ENCODE peak calls at places on chromosomes 2 and 18, in four cellular contexts. One of them, this sample, is unnamed. For H3K4me1, the result is how much of the 10 kb centered on the place peaks cover.

GRCh38 chr2:9771481-9772017 is 71.7 kb upstream of the TAF1B start:
- DNase-seq in IMR-90: peak
- DNase-seq in K562: no peak
- DNase-seq in GM12878: no peak
- DNase-seq in this sample: no peak

GRCh38 chr18:38693085-38693484 is 1127.5 kb upstream of the CELF4 start:
- DNase-seq in K562: no peak
- DNase-seq in GM12878: no peak
- DNase-seq in IMR-90: no peak
- DNase-seq in this sample: no peak

GRCh38 chr2:202831241-202831997 is 40.1 kb downstream of the ICA1L start:
- DNase-seq in GM12878: peak
- DNase-seq in IMR-90: peak
- DNase-seq in K562: peak
- DNase-seq in this sample: peak

GRCh38 chr2:34486945-34487344 is 887.8 kb upstream of the FAM98A start:
- DNase-seq in GM12878: no peak
- DNase-seq in K562: no peak
- DNase-seq in IMR-90: no peak
- DNase-seq in this sample: no peak

GRCh38 chr2:96760986-96761832 is 507 bp downstream of the CNNM4 start:
- DNase-seq in K562: no peak
- DNase-seq in GM12878: no peak
- DNase-seq in IMR-90: no peak
- DNase-seq in this sample: peak

GRCh38 chr18:25029802-25030201 is 322.2 kb downstream of the ZNF521 start:
- DNase-seq in IMR-90: no peak
- DNase-seq in GM12878: no peak
- DNase-seq in K562: no peak
- DNase-seq in this sample: no peak

GRCh38 chr2:195413422-195413821 is 243.6 kb upstream of the SLC39A10 start:
- DNase-seq in GM12878: no peak
- DNase-seq in K562: no peak
- DNase-seq in IMR-90: peak
- DNase-seq in this sample: no peak

GRCh38 chr2:10717630-10718029 is 3.8 kb upstream of the ATP6V1C2 start:
- DNase-seq in GM12878: no peak
- DNase-seq in K562: peak
- DNase-seq in IMR-90: peak
- DNase-seq in this sample: peak

GRCh38 chr18:76490701-76491171 is 4.3 kb downstream of the ZNF516 start:
- DNase-seq in IMR-90: peak
- DNase-seq in K562: no peak
- DNase-seq in GM12878: no peak
- DNase-seq in this sample: peak

GRCh38 chr2:116142828-116143227 is 1671.7 kb upstream of the DDX18 start:
- DNase-seq in GM12878: no peak
- DNase-seq in IMR-90: no peak
- DNase-seq in K562: no peak
- DNase-seq in this sample: no peak

GRCh38 chr2:195411219-195411687 is 245.8 kb upstream of the SLC39A10 start:
- DNase-seq in GM12878: peak
- DNase-seq in K562: no peak
- DNase-seq in IMR-90: peak
- DNase-seq in this sample: no peak

GRCh38 chr18:61683856-61684255 is 209.0 kb downstream of the RNF152 start:
- DNase-seq in IMR-90: no peak
- DNase-seq in GM12878: no peak
- DNase-seq in K562: no peak
- DNase-seq in this sample: no peak

GRCh38 chr2:205768815-205769493 is 86.7 kb downstream of the NRP2 start:
- DNase-seq in K562: no peak
- DNase-seq in GM12878: no peak
- DNase-seq in IMR-90: peak
- DNase-seq in this sample: peak

GRCh38 chr18:45221363-45221762 is 393.9 kb upstream of the SLC14A2 start:
- DNase-seq in GM12878: no peak
- DNase-seq in K562: no peak
- DNase-seq in IMR-90: peak
- DNase-seq in this sample: no peak

GRCh38 chr18:74228312-74228711 is 63.5 kb downstream of the CYB5A start:
- DNase-seq in GM12878: no peak
- DNase-seq in IMR-90: no peak
- DNase-seq in K562: no peak
- DNase-seq in this sample: no peak

GRCh38 chr2:32384529-32384928 is 27.7 kb downstream of the BIRC6 start:
- DNase-seq in GM12878: no peak
- DNase-seq in IMR-90: peak
- DNase-seq in K562: no peak
- DNase-seq in this sample: no peak

GRCh38 chr2:238146884-238147544 is 8.5 kb downstream of the KLHL30 start:
- DNase-seq in K562: no peak
- DNase-seq in GM12878: no peak
- DNase-seq in IMR-90: no peak
- DNase-seq in this sample: no peak

GRCh38 chr18:13530879-13531387 is 195.4 kb downstream of the FAM210A start:
- DNase-seq in IMR-90: peak
- DNase-seq in GM12878: no peak
- DNase-seq in K562: no peak
- DNase-seq in this sample: peak

GRCh38 chr18:3985664-3986063 is 469.4 kb downstream of the DLGAP1 start:
- DNase-seq in GM12878: no peak
- DNase-seq in K562: no peak
- DNase-seq in IMR-90: peak
- DNase-seq in this sample: no peak

GRCh38 chr2:85862426-85862825 is 26.4 kb downstream of the ST3GAL5 start:
- DNase-seq in K562: no peak
- DNase-seq in IMR-90: peak
- DNase-seq in GM12878: no peak
- DNase-seq in this sample: no peak

GRCh38 chr18:46623541-46623940 is 33.5 kb downstream of the LOXHD1 start:
- DNase-seq in GM12878: no peak
- DNase-seq in IMR-90: no peak
- DNase-seq in K562: no peak
- DNase-seq in this sample: peak

GRCh38 chr2:67289921-67290371 is 107.2 kb upstream of the ETAA1 start:
- DNase-seq in GM12878: no peak
- DNase-seq in K562: no peak
- DNase-seq in IMR-90: peak
- DNase-seq in this sample: peak

GRCh38 chr2:104385743-104386142 is 468.2 kb upstream of the POU3F3 start:
- DNase-seq in K562: no peak
- DNase-seq in IMR-90: no peak
- DNase-seq in GM12878: no peak
- DNase-seq in this sample: no peak

GRCh38 chr2:104388296-104388695 is 465.6 kb upstream of the POU3F3 start:
- DNase-seq in GM12878: no peak
- DNase-seq in IMR-90: no peak
- DNase-seq in K562: no peak
- DNase-seq in this sample: no peak
- H2AFZ ChIP-seq in GM12878: no peak
- H2AFZ ChIP-seq in IMR-90: no peak
- H2AFZ ChIP-seq in K562: no peak
- H2AFZ ChIP-seq in this sample: no peak

DNA sequence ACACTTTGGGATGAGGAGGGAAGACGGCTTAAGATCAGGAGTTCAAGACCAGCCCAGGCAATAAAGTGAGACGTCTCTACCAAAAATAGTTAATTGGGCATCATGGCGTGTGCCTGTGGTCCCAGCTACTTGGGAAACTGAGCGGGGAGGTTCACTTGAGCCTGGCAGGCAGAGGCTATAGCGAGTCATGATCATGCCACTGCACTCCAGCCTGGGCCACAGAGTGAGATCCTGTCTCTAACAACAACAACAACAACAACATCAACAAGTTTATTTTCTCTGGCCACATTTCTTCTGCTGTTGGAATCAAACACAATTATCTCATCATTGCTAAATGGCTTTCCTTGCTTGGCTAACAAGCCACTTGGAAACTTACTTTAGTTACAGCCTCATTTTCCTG is 13.4 kb downstream of the NIFK start:
- DNase-seq in K562: no peak
- DNase-seq in IMR-90: no peak
- DNase-seq in GM12878: no peak
- DNase-seq in this sample: no peak
- TF ChIP-seq FOS in K562: no peak
- TF ChIP-seq FOS in IMR-90: no peak
- TF ChIP-seq FOS in GM12878: no peak
- TF ChIP-seq FOS in this sample: no peak

GRCh38 chr2:28766070-28766469 is 14.4 kb downstream of the PPP1CB start:
- DNase-seq in GM12878: no peak
- DNase-seq in K562: no peak
- DNase-seq in IMR-90: no peak
- DNase-seq in this sample: no peak

GRCh38 chr2:28764909-28765308 is 13.3 kb downstream of the PPP1CB start:
- DNase-seq in GM12878: no peak
- DNase-seq in K562: no peak
- DNase-seq in IMR-90: no peak
- DNase-seq in this sample: no peak

GRCh38 chr2:28765316-28765715 is 13.7 kb downstream of the PPP1CB start:
- DNase-seq in IMR-90: peak
- DNase-seq in GM12878: no peak
- DNase-seq in K562: no peak
- DNase-seq in this sample: no peak

GRCh38 chr2:28767367-28767766 is 15.7 kb downstream of the PPP1CB start:
- DNase-seq in K562: no peak
- DNase-seq in IMR-90: no peak
- DNase-seq in GM12878: no peak
- DNase-seq in this sample: no peak

GRCh38 chr2:28761420-28761819 is 9.8 kb downstream of the PPP1CB start:
- DNase-seq in K562: no peak
- DNase-seq in IMR-90: no peak
- DNase-seq in GM12878: no peak
- DNase-seq in this sample: no peak
- H3K4me1 ChIP-seq in K562: under half
- H3K4me1 ChIP-seq in IMR-90: under half
- H3K4me1 ChIP-seq in GM12878: under half
- H3K4me1 ChIP-seq in this sample: under half

GRCh38 chr2:134148172-134148571 is 105.7 kb upstream of the MGAT5 start:
- DNase-seq in K562: no peak
- DNase-seq in GM12878: no peak
- DNase-seq in IMR-90: no peak
- DNase-seq in this sample: no peak

GRCh38 chr2:134145519-134145918 is 108.4 kb upstream of the MGAT5 start:
- DNase-seq in K562: no peak
- DNase-seq in GM12878: no peak
- DNase-seq in IMR-90: no peak
- DNase-seq in this sample: no peak

GRCh38 chr2:134146620-134147019 is 107.3 kb upstream of the MGAT5 start:
- DNase-seq in K562: no peak
- DNase-seq in IMR-90: peak
- DNase-seq in GM12878: no peak
- DNase-seq in this sample: no peak

GRCh38 chr2:134144651-134145050 is 109.2 kb upstream of the MGAT5 start:
- DNase-seq in IMR-90: no peak
- DNase-seq in GM12878: no peak
- DNase-seq in K562: no peak
- DNase-seq in this sample: no peak

DNA sequence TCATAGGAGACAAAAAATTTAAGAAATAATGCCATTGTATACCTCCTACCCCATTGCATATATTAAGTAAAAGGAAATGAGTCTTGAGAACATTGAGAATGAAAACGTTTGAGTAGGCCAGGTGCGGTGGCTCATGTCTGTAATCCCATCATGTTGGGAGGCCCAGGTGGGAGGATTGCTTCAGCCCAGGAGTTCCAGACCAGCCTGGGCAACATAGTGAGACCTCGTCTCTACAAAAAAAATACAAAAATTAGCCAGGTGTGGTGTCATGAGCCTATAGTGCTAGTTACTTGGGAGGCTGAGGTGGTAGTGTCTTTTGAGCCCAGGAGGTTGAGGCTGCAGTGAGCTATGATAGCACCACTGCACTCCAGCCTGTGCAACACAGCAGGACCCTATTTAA is 107.7 kb upstream of the MGAT5 start:
- DNase-seq in IMR-90: no peak
- DNase-seq in GM12878: no peak
- DNase-seq in K562: no peak
- DNase-seq in this sample: no peak
- H2AFZ ChIP-seq in IMR-90: no peak
- H2AFZ ChIP-seq in GM12878: no peak
- H2AFZ ChIP-seq in K562: no peak
- H2AFZ ChIP-seq in this sample: no peak

GRCh38 chr2:218444692-218445357 is 25.9 kb downstream of the VIL1 start:
- DNase-seq in GM12878: no peak
- DNase-seq in IMR-90: no peak
- DNase-seq in K562: no peak
- DNase-seq in this sample: no peak
- TF ChIP-seq FOS in GM12878: no peak
- TF ChIP-seq FOS in IMR-90: no peak
- TF ChIP-seq FOS in K562: no peak
- TF ChIP-seq FOS in this sample: no peak

DNA sequence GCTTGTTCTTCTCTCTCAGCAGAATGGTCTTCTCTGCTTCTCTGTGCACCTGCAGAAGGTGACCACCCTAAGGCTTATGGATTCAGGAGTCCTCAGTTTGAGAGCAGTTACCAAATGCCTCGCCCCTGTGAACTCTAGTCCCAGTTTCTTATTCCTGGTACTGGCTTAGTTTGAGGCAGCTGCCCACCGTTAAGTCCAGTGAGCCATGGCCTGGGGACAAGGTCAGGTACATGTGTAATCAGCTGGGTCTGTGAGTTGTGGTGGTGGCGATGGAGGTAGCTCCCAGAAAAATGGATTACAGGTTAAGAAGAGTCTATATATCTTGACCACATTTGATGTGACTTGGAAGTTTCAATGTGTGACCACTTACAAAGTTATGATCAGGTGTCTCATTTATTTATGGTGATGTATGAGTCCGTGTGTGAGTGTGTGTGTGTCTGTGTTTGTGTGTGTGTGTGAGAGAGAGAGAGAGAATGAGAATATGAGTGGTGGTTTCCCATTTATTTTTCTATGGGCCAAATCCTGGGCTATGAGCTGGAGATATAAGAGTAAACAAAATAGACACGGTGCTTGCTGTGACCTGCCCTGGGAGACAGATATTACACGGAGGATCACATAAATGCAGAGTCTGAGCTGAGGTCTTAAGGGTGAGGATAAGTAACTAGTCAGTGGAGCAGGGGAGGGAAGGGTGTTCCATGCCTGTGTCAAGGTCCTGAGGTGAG is 13.0 kb upstream of the IL1RN start:
- DNase-seq in K562: no peak
- DNase-seq in IMR-90: no peak
- DNase-seq in GM12878: no peak
- DNase-seq in this sample: no peak
- H3K4me1 ChIP-seq in K562: under half
- H3K4me1 ChIP-seq in IMR-90: under half
- H3K4me1 ChIP-seq in GM12878: under half
- H3K4me1 ChIP-seq in this sample: under half

This sample was measured in endothelial cell of umbilical vein.